ENCODE peak calls at places on chromosome 17, in seven cellular contexts. P is endothelial cell; A is omental fat pad; D is stimulated activated CD8-positive, alpha-beta memory T cell treated with anti-CD3 and anti-CD28 coated beads, Interleukin-7, amount 100 ng/mL, for 1 hour; V is stimulated activated CD4-positive, alpha-beta T cell treated with anti-CD3 and anti-CD28 coated beads, Interleukin-1b, Interleukin-23, amount 100 ng/mL, for 1 hour; I is bronchial epithelial cell; Z is iPS DF 6.9. F is an unnamed sample.

GRCh38 chr17:42192189-42193126 is 1.8 kb downstream of the GHDC start:
- DNase-seq in P (no peak), A (no peak), D (no peak), V (no peak), I (no peak), Z (no peak), F (no peak)

GRCh38 chr17:61822326-61823285 is 40.7 kb downstream of the BRIP1 start:
- DNase-seq in P (no peak), A (no peak), D (no peak), V (no peak), I (no peak), Z (no peak), F (no peak)

GRCh38 chr17:41885733-41886132 is 20.5 kb upstream of the KLHL11 start:
- DNase-seq in P (no peak), A (no peak), D (no peak), V (no peak), I (no peak), Z (no peak), F (no peak)

GRCh38 chr17:80270836-80271235 is 10.2 kb downstream of the RNF213 start:
- DNase-seq in P (peak), A (no peak), D (no peak), V (no peak), I (no peak), Z (peak), F (no peak)

GRCh38 chr17:55159251-55159650 is 105.5 kb upstream of the HLF start:
- DNase-seq in P (no peak), A (no peak), D (no peak), V (no peak), I (no peak), Z (no peak), F (no peak)

GRCh38 chr17:62882284-62882683 is 74.2 kb upstream of the MARCHF10 start:
- DNase-seq in P (no peak), A (no peak), D (no peak), V (no peak), I (no peak), Z (no peak), F (no peak)

GRCh38 chr17:78390241-78391050 is 12.0 kb downstream of the PGS1 start:
- DNase-seq in P (peak), A (no peak), D (no peak), V (no peak), I (no peak), Z (no peak), F (no peak)

GRCh38 chr17:78289004-78289403 is 57.6 kb downstream of the TMEM235 start:
- DNase-seq in P (no peak), A (no peak), D (no peak), V (no peak), I (no peak), Z (no peak), F (no peak)

GRCh38 chr17:74960739-74961342 is 11.7 kb downstream of the HID1 start:
- DNase-seq in P (peak), A (no peak), D (no peak), V (peak), I (peak), Z (no peak), F (peak)

GRCh38 chr17:81395600-81396277 is 482 bp downstream of the BAHCC1 start:
- DNase-seq in P (no peak), A (no peak), D (no peak), V (no peak), I (no peak), Z (no peak), F (no peak)

GRCh38 chr17:40121191-40121885 is 433 bp upstream of the MSL1 start:
- DNase-seq in P (peak), A (no peak), D (no peak), V (no peak), I (no peak), Z (no peak), F (no peak)

GRCh38 chr17:58309918-58310259 is 18.7 kb downstream of the TSPOAP1 start:
- DNase-seq in P (no peak), A (no peak), D (no peak), V (no peak), I (no peak), Z (no peak), F (no peak)

GRCh38 chr17:55668581-55668980 is 54.1 kb downstream of the TMEM100 start:
- DNase-seq in P (no peak), A (no peak), D (no peak), V (no peak), I (no peak), Z (no peak), F (no peak)

GRCh38 chr17:27454089-27454488 is 2.2 kb upstream of the KSR1 start:
- DNase-seq in P (no peak), A (no peak), D (no peak), V (no peak), I (no peak), Z (no peak), F (no peak)

GRCh38 chr17:47663997-47664941 is 14.6 kb downstream of the KPNB1 start:
- DNase-seq in P (peak), A (no peak), D (peak), V (peak), I (peak), Z (no peak), F (peak)

GRCh38 chr17:58330544-58330996 is 2.0 kb upstream of the TSPOAP1 start:
- DNase-seq in P (no peak), A (no peak), D (no peak), V (no peak), I (no peak), Z (no peak), F (no peak)

GRCh38 chr17:65345261-65346060 is 208.3 kb downstream of the RGS9 start:
- DNase-seq in P (no peak), A (no peak), D (no peak), V (no peak), I (no peak), Z (no peak), F (no peak)

GRCh38 chr17:14923981-14924380 is 341.1 kb downstream of the PMP22 start:
- DNase-seq in P (no peak), A (no peak), D (no peak), V (no peak), I (peak), Z (no peak), F (no peak)

GRCh38 chr17:36870618-36871002 is 66.7 kb upstream of the LHX1 start:
- DNase-seq in P (no peak), A (no peak), D (no peak), V (no peak), I (no peak), Z (no peak), F (no peak)

GRCh38 chr17:13575922-13576419 is 25.8 kb downstream of the HS3ST3A1 start:
- DNase-seq in P (no peak), A (no peak), D (no peak), V (no peak), I (no peak), Z (peak), F (no peak)

GRCh38 chr17:1231456-1231855 is 38.8 kb upstream of the BHLHA9 start:
- DNase-seq in P (no peak), A (no peak), D (no peak), V (no peak), I (no peak), Z (no peak), F (no peak)

GRCh38 chr17:76083536-76083935 is 4.6 kb downstream of the ZACN start:
- DNase-seq in P (no peak), A (no peak), D (no peak), V (no peak), I (no peak), Z (no peak), F (no peak)

GRCh38 chr17:31499771-31500554 is 108.5 kb downstream of the RAB11FIP4 start:
- DNase-seq in P (no peak), A (no peak), D (no peak), V (no peak), I (peak), Z (no peak), F (peak)

GRCh38 chr17:83109793-83110645 is 30.6 kb downstream of the METRNL start:
- DNase-seq in P (no peak), A (peak), D (no peak), V (no peak), I (peak), Z (no peak), F (peak)

GRCh38 chr17:9331512-9332163 is 244.0 kb downstream of the STX8 start:
- DNase-seq in P (no peak), A (no peak), D (no peak), V (no peak), I (no peak), Z (no peak), F (no peak)

GRCh38 chr17:48392836-48393235 is 37.2 kb downstream of the SKAP1 start:
- DNase-seq in P (no peak), A (no peak), D (no peak), V (no peak), I (no peak), Z (no peak), F (no peak)

GRCh38 chr17:20925091-20925490 is 117.7 kb downstream of the USP22 start:
- DNase-seq in P (no peak), A (no peak), D (no peak), V (no peak), I (peak), Z (no peak), F (no peak)

GRCh38 chr17:32746280-32746679 is 130.6 kb downstream of the MYO1D start:
- DNase-seq in P (no peak), A (no peak), D (no peak), V (no peak), I (peak), Z (no peak), F (no peak)

GRCh38 chr17:8954339-8954738 is 11.2 kb downstream of the PIK3R5 start:
- DNase-seq in P (no peak), A (no peak), D (peak), V (no peak), I (no peak), Z (no peak), F (no peak)

GRCh38 chr17:79617304-79617703 is 6.5 kb upstream of the RBFOX3 start:
- DNase-seq in P (no peak), A (no peak), D (no peak), V (no peak), I (no peak), Z (no peak), F (no peak)

GRCh38 chr17:19940722-19941464 is 36.7 kb downstream of the AKAP10 start:
- DNase-seq in P (no peak), A (no peak), D (no peak), V (no peak), I (peak), Z (no peak), F (no peak)

GRCh38 chr17:72863511-72864175 is 228.8 kb downstream of the SLC39A11 start:
- DNase-seq in P (no peak), A (no peak), D (no peak), V (no peak), I (no peak), Z (no peak), F (no peak)

GRCh38 chr17:65099941-65100315 is 37.2 kb upstream of the RGS9 start:
- DNase-seq in P (no peak), A (peak), D (peak), V (peak), I (peak), Z (no peak), F (peak)

GRCh38 chr17:33328129-33328528 is 35.0 kb upstream of the ASIC2 start:
- DNase-seq in P (peak), A (no peak), D (no peak), V (no peak), I (peak), Z (peak), F (no peak)

GRCh38 chr17:32498362-32498761 is 11.6 kb downstream of the CDK5R1 start:
- DNase-seq in P (no peak), A (no peak), D (no peak), V (no peak), I (no peak), Z (no peak), F (no peak)

GRCh38 chr17:45130640-45131293 is 1.5 kb downstream of the PLCD3 start:
- DNase-seq in P (no peak), A (no peak), D (no peak), V (no peak), I (no peak), Z (no peak), F (no peak)

GRCh38 chr17:48155889-48156670 is 48.5 kb downstream of the SNX11 start:
- DNase-seq in P (no peak), A (no peak), D (no peak), V (no peak), I (no peak), Z (no peak), F (no peak)

GRCh38 chr17:14052886-14053615 is 16.3 kb upstream of the COX10 start:
- DNase-seq in P (no peak), A (no peak), D (no peak), V (no peak), I (peak), Z (no peak), F (no peak)

F was measured in HCT116.